ENCODE peak calls at places on chromosomes 4 and X, in five cellular contexts. H is tibial artery, R is hepatocyte, B is left lung, N is cardiac muscle cell. A is an unnamed sample.

GRCh38 chrX:13691845-13692334 is 3.0 kb downstream of the RAB9A start:
- DNase-seq in H (no peak), R (no peak), B (no peak), N (no peak), A (no peak)

GRCh38 chr4:14329228-14329627 is 673.1 kb upstream of the CPEB2 start:
- DNase-seq in H (no peak), R (no peak), B (no peak), N (no peak), A (no peak)

GRCh38 chr4:20984011-20984836 is 284.0 kb downstream of the PACRGL start:
- DNase-seq in H (no peak), R (peak; percentile 35), B (no peak), N (no peak), A (peak; percentile 0)

GRCh38 chrX:29530520-29530919 is 684.8 kb upstream of the MAGEB2 start:
- DNase-seq in H (no peak), R (peak; percentile 4), B (no peak), N (peak; percentile 72), A (no peak)

GRCh38 chrX:92213781-92214180 is 434.6 kb downstream of the PCDH11X start:
- DNase-seq in H (no peak), R (no peak), B (no peak), N (no peak), A (no peak)

GRCh38 chr4:82833696-82834313 is 35.2 kb upstream of the SCD5 start:
- DNase-seq in H (no peak), R (peak; percentile 78), B (no peak), N (peak; percentile 55), A (no peak)

GRCh38 chr4:4601803-4602369 is 60.0 kb upstream of the STX18 start:
- DNase-seq in H (no peak), R (no peak), B (no peak), N (no peak), A (no peak)

GRCh38 chr4:174156239-174156826 is 127.1 kb downstream of the FBXO8 start:
- DNase-seq in H (no peak), R (peak; percentile 67), B (no peak), N (peak; percentile 75), A (no peak)

GRCh38 chr4:121064482-121064881 is 7.9 kb downstream of the NDNF start:
- DNase-seq in H (no peak), R (no peak), B (no peak), N (no peak), A (no peak)

GRCh38 chr4:103204114-103204513 is 6.0 kb upstream of the CENPE start:
- DNase-seq in H (no peak), R (no peak), B (no peak), N (peak; percentile 25), A (no peak)

GRCh38 chr4:150033937-150034336 is 44.3 kb upstream of the DCLK2 start:
- DNase-seq in H (no peak), R (no peak), B (no peak), N (peak; percentile 57), A (no peak)

GRCh38 chr4:83906561-83906960 is 370.7 kb downstream of the GPAT3 start:
- DNase-seq in H (no peak), R (no peak), B (no peak), N (peak; percentile 52), A (no peak)
- H3K27ac ChIP-seq in H (no peak overlapping the region), R (no peak overlapping the region), B (no peak overlapping the region), N (no peak overlapping the region), A (no peak overlapping the region)

GRCh38 chrX:21400408-21401121 is 26.3 kb downstream of the CNKSR2 start:
- DNase-seq in H (no peak), R (no peak), B (no peak), N (no peak), A (no peak)
- H3K27ac ChIP-seq in H (no peak overlapping the region), R (no peak overlapping the region), B (no peak overlapping the region), N (no peak overlapping the region), A (no peak overlapping the region)

GRCh38 chr4:183256756-183257385 is 63.2 kb downstream of the CLDN22 start:
- DNase-seq in H (peak; percentile 60), R (peak; percentile 62), B (no peak), N (peak; percentile 68), A (peak; percentile 5)

GRCh38 chr4:183254162-183254561 is 65.9 kb downstream of the CLDN22 start:
- DNase-seq in H (no peak), R (no peak), B (no peak), N (no peak), A (no peak)

GRCh38 chr4:183257808-183258207 is 62.3 kb downstream of the CLDN22 start:
- DNase-seq in H (no peak), R (no peak), B (no peak), N (no peak), A (no peak)

GRCh38 chr4:183255487-183255886 is 64.6 kb downstream of the CLDN22 start:
- DNase-seq in H (no peak), R (no peak), B (no peak), N (no peak), A (no peak)

GRCh38 chr4:183256343-183256742 is 63.7 kb downstream of the CLDN22 start:
- DNase-seq in H (no peak), R (no peak), B (no peak), N (peak; percentile 20), A (no peak)
- H3K27ac ChIP-seq in H (no peak overlapping the region), R (no peak overlapping the region), B (no peak overlapping the region), N (no peak overlapping the region), A (no peak overlapping the region)

GRCh38 chr4:147754037-147754445 is 22.2 kb downstream of the ARHGAP10 start:
- DNase-seq in H (no peak), R (no peak), B (no peak), N (peak; percentile 63), A (no peak)
- H3K27ac ChIP-seq in H (peak overlapping the region; percentile 77), R (peak overlapping the region; percentile 57), B (no peak overlapping the region), N (no peak overlapping the region), A (no peak overlapping the region)

GRCh38 chr4:19675172-19675811 is 576.4 kb upstream of the SLIT2 start:
- DNase-seq in H (no peak), R (no peak), B (no peak), N (peak; percentile 43), A (no peak)

GRCh38 chr4:19684079-19684478 is 567.6 kb upstream of the SLIT2 start:
- DNase-seq in H (no peak), R (no peak), B (no peak), N (no peak), A (no peak)

DNA sequence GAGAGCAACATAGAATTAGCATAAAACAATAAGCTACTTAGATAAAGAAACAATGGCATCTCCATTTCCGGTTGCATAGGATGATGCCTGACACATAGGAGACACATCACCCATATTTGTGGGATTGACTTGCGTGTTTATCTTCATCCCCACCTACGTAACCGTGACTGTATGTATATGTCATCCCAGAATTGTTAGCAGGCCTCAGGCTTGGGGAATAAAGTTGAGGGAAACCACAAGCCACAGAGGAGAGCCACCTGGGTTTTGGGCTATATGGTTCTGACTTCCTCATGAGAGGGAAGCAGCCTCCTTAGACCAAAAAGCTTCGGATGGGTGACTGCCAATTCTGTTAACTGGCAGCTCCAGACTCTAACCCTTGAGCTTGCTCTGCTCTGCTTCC is 572.9 kb upstream of the SLIT2 start:
- DNase-seq in H (no peak), R (no peak), B (no peak), N (peak; percentile 72), A (no peak)
- H3K27ac ChIP-seq in H (no peak overlapping the region), R (no peak overlapping the region), B (no peak overlapping the region), N (no peak overlapping the region), A (no peak overlapping the region)

GRCh38 chrX:139831017-139831416 is 101.8 kb downstream of the ATP11C start:
- DNase-seq in H (no peak), R (no peak), B (no peak), N (peak; percentile 9), A (no peak)
- H3K27ac ChIP-seq in H (no peak overlapping the region), R (no peak overlapping the region), B (no peak overlapping the region), N (no peak overlapping the region), A (no peak overlapping the region)

GRCh38 chr4:153564630-153565525 is 98.7 kb downstream of the TMEM131L start:
- DNase-seq in H (no peak), R (peak; percentile 64), B (no peak), N (no peak), A (no peak)
- H3K27ac ChIP-seq in H (peak overlapping the region; percentile 74), R (peak overlapping the region; percentile 75), B (no peak overlapping the region), N (no peak overlapping the region), A (no peak overlapping the region)